ENCODE peak calls at places on chromosomes 2 and 18, in eight cellular contexts. One of them, this sample, is unnamed.
A peak's percentile ranks its signal among the peaks of the same experiment; 100 is the strongest.

GRCh38 chr2:216551234-216551633 is 52.6 kb downstream of the RPL37A start:
- DNase-seq in activated effector memory CD4-positive, alpha-beta T cell treated with Interleukin-2 at 50 U/mL for 16 hours: no peak
- DNase-seq in RWPE1: peak; percentile 65
- DNase-seq in NCI-H69: peak; percentile 11
- DNase-seq in GM04503: no peak
- DNase-seq in NCI-H774: no peak
- DNase-seq in CD4-positive, alpha-beta T cell: no peak
- DNase-seq in T1000: no peak
- DNase-seq in this sample: no peak

GRCh38 chr2:133841905-133842304 is 273.6 kb upstream of the NCKAP5 start:
- DNase-seq in T1000: peak; percentile 49
- DNase-seq in activated effector memory CD4-positive, alpha-beta T cell treated with Interleukin-2 at 50 U/mL for 16 hours: no peak
- DNase-seq in NCI-H774: no peak
- DNase-seq in CD4-positive, alpha-beta T cell: no peak
- DNase-seq in RWPE1: peak; percentile 83
- DNase-seq in GM04503: peak; percentile 93
- DNase-seq in NCI-H69: no peak
- DNase-seq in this sample: no peak

GRCh38 chr2:217271813-217272212 is 411.9 kb upstream of the TNP1 start:
- DNase-seq in RWPE1: no peak
- DNase-seq in NCI-H774: no peak
- DNase-seq in activated effector memory CD4-positive, alpha-beta T cell treated with Interleukin-2 at 50 U/mL for 16 hours: no peak
- DNase-seq in GM04503: no peak
- DNase-seq in NCI-H69: no peak
- DNase-seq in CD4-positive, alpha-beta T cell: no peak
- DNase-seq in T1000: no peak
- DNase-seq in this sample: no peak

GRCh38 chr18:48954837-48955527 is 4.2 kb upstream of the SMAD7 start:
- DNase-seq in CD4-positive, alpha-beta T cell: no peak
- DNase-seq in GM04503: no peak
- DNase-seq in T1000: no peak
- DNase-seq in RWPE1: no peak
- DNase-seq in NCI-H774: no peak
- DNase-seq in NCI-H69: no peak
- DNase-seq in activated effector memory CD4-positive, alpha-beta T cell treated with Interleukin-2 at 50 U/mL for 16 hours: no peak
- DNase-seq in this sample: no peak

GRCh38 chr2:106885326-106885725 is 641 bp downstream of the ST6GAL2 start:
- DNase-seq in NCI-H774: no peak
- DNase-seq in RWPE1: no peak
- DNase-seq in CD4-positive, alpha-beta T cell: no peak
- DNase-seq in activated effector memory CD4-positive, alpha-beta T cell treated with Interleukin-2 at 50 U/mL for 16 hours: no peak
- DNase-seq in NCI-H69: peak; percentile 36
- DNase-seq in T1000: no peak
- DNase-seq in GM04503: no peak
- DNase-seq in this sample: no peak

GRCh38 chr2:85951351-85952067 is 62.7 kb upstream of the ST3GAL5 start:
- DNase-seq in GM04503: no peak
- DNase-seq in NCI-H69: no peak
- DNase-seq in T1000: no peak
- DNase-seq in activated effector memory CD4-positive, alpha-beta T cell treated with Interleukin-2 at 50 U/mL for 16 hours: no peak
- DNase-seq in CD4-positive, alpha-beta T cell: no peak
- DNase-seq in NCI-H774: no peak
- DNase-seq in RWPE1: no peak
- DNase-seq in this sample: no peak

GRCh38 chr18:43800584-43800983 is 523.3 kb upstream of the SYT4 start:
- DNase-seq in NCI-H69: no peak
- DNase-seq in T1000: no peak
- DNase-seq in RWPE1: no peak
- DNase-seq in GM04503: no peak
- DNase-seq in NCI-H774: no peak
- DNase-seq in activated effector memory CD4-positive, alpha-beta T cell treated with Interleukin-2 at 50 U/mL for 16 hours: no peak
- DNase-seq in CD4-positive, alpha-beta T cell: no peak
- DNase-seq in this sample: no peak

GRCh38 chr2:144126302-144126701 is 393.6 kb downstream of the ZEB2 start:
- DNase-seq in GM04503: no peak
- DNase-seq in T1000: no peak
- DNase-seq in activated effector memory CD4-positive, alpha-beta T cell treated with Interleukin-2 at 50 U/mL for 16 hours: no peak
- DNase-seq in NCI-H69: no peak
- DNase-seq in NCI-H774: no peak
- DNase-seq in RWPE1: no peak
- DNase-seq in CD4-positive, alpha-beta T cell: no peak
- DNase-seq in this sample: no peak

GRCh38 chr2:10865841-10866240 is 45.9 kb upstream of the KCNF1 start:
- DNase-seq in CD4-positive, alpha-beta T cell: no peak
- DNase-seq in GM04503: no peak
- DNase-seq in RWPE1: no peak
- DNase-seq in activated effector memory CD4-positive, alpha-beta T cell treated with Interleukin-2 at 50 U/mL for 16 hours: no peak
- DNase-seq in NCI-H69: no peak
- DNase-seq in NCI-H774: no peak
- DNase-seq in T1000: no peak
- DNase-seq in this sample: no peak

GRCh38 chr2:161876416-161876815 is 197.6 kb downstream of the DPP4 start:
- DNase-seq in T1000: no peak
- DNase-seq in NCI-H69: no peak
- DNase-seq in NCI-H774: no peak
- DNase-seq in GM04503: no peak
- DNase-seq in RWPE1: no peak
- DNase-seq in CD4-positive, alpha-beta T cell: no peak
- DNase-seq in activated effector memory CD4-positive, alpha-beta T cell treated with Interleukin-2 at 50 U/mL for 16 hours: no peak
- DNase-seq in this sample: no peak

GRCh38 chr2:160576054-160576499 is 82.5 kb upstream of the RBMS1 start:
- DNase-seq in GM04503: no peak
- DNase-seq in NCI-H774: no peak
- DNase-seq in NCI-H69: no peak
- DNase-seq in CD4-positive, alpha-beta T cell: no peak
- DNase-seq in RWPE1: no peak
- DNase-seq in T1000: no peak
- DNase-seq in activated effector memory CD4-positive, alpha-beta T cell treated with Interleukin-2 at 50 U/mL for 16 hours: no peak
- DNase-seq in this sample: no peak

GRCh38 chr2:178912416-178913056 is 105.3 kb upstream of the TTN start:
- DNase-seq in T1000: no peak
- DNase-seq in RWPE1: no peak
- DNase-seq in activated effector memory CD4-positive, alpha-beta T cell treated with Interleukin-2 at 50 U/mL for 16 hours: no peak
- DNase-seq in NCI-H69: no peak
- DNase-seq in CD4-positive, alpha-beta T cell: no peak
- DNase-seq in GM04503: no peak
- DNase-seq in NCI-H774: no peak
- DNase-seq in this sample: no peak

GRCh38 chr2:7281348-7281747 is 364.1 kb downstream of the RNF144A start:
- DNase-seq in CD4-positive, alpha-beta T cell: no peak
- DNase-seq in RWPE1: no peak
- DNase-seq in activated effector memory CD4-positive, alpha-beta T cell treated with Interleukin-2 at 50 U/mL for 16 hours: no peak
- DNase-seq in GM04503: no peak
- DNase-seq in NCI-H69: no peak
- DNase-seq in NCI-H774: no peak
- DNase-seq in T1000: no peak
- DNase-seq in this sample: no peak

GRCh38 chr18:11368020-11368419 is 218.7 kb upstream of the PIEZO2 start:
- DNase-seq in NCI-H774: no peak
- DNase-seq in NCI-H69: no peak
- DNase-seq in CD4-positive, alpha-beta T cell: no peak
- DNase-seq in GM04503: no peak
- DNase-seq in T1000: no peak
- DNase-seq in RWPE1: no peak
- DNase-seq in activated effector memory CD4-positive, alpha-beta T cell treated with Interleukin-2 at 50 U/mL for 16 hours: no peak
- DNase-seq in this sample: no peak

GRCh38 chr18:6876646-6877045 is 147.1 kb downstream of the ARHGAP28 start:
- DNase-seq in activated effector memory CD4-positive, alpha-beta T cell treated with Interleukin-2 at 50 U/mL for 16 hours: no peak
- DNase-seq in T1000: no peak
- DNase-seq in CD4-positive, alpha-beta T cell: no peak
- DNase-seq in GM04503: no peak
- DNase-seq in NCI-H69: no peak
- DNase-seq in RWPE1: no peak
- DNase-seq in NCI-H774: no peak
- DNase-seq in this sample: no peak

GRCh38 chr2:222423632-222424280 is 587 bp upstream of the SGPP2 start:
- DNase-seq in T1000: no peak
- DNase-seq in GM04503: no peak
- DNase-seq in RWPE1: no peak
- DNase-seq in NCI-H69: peak; percentile 33
- DNase-seq in activated effector memory CD4-positive, alpha-beta T cell treated with Interleukin-2 at 50 U/mL for 16 hours: no peak
- DNase-seq in CD4-positive, alpha-beta T cell: no peak
- DNase-seq in NCI-H774: peak; percentile 50
- DNase-seq in this sample: no peak

GRCh38 chr2:94993176-94994062 is 32.1 kb upstream of the MAL start:
- DNase-seq in T1000: no peak
- DNase-seq in RWPE1: no peak
- DNase-seq in NCI-H69: no peak
- DNase-seq in CD4-positive, alpha-beta T cell: no peak
- DNase-seq in GM04503: no peak
- DNase-seq in activated effector memory CD4-positive, alpha-beta T cell treated with Interleukin-2 at 50 U/mL for 16 hours: no peak
- DNase-seq in NCI-H774: no peak
- DNase-seq in this sample: no peak

GRCh38 chr18:67875936-67876335 is 359.4 kb upstream of the DSEL start:
- DNase-seq in activated effector memory CD4-positive, alpha-beta T cell treated with Interleukin-2 at 50 U/mL for 16 hours: no peak
- DNase-seq in CD4-positive, alpha-beta T cell: no peak
- DNase-seq in NCI-H774: no peak
- DNase-seq in GM04503: no peak
- DNase-seq in RWPE1: no peak
- DNase-seq in NCI-H69: peak; percentile 29
- DNase-seq in T1000: no peak
- DNase-seq in this sample: no peak

GRCh38 chr18:48741866-48742265 is 203.0 kb downstream of the CTIF start:
- DNase-seq in T1000: no peak
- DNase-seq in NCI-H69: no peak
- DNase-seq in CD4-positive, alpha-beta T cell: no peak
- DNase-seq in RWPE1: no peak
- DNase-seq in activated effector memory CD4-positive, alpha-beta T cell treated with Interleukin-2 at 50 U/mL for 16 hours: no peak
- DNase-seq in NCI-H774: no peak
- DNase-seq in GM04503: no peak
- DNase-seq in this sample: no peak

GRCh38 chr2:226608393-226608955 is 191.1 kb downstream of the IRS1 start:
- DNase-seq in CD4-positive, alpha-beta T cell: no peak
- DNase-seq in NCI-H69: no peak
- DNase-seq in activated effector memory CD4-positive, alpha-beta T cell treated with Interleukin-2 at 50 U/mL for 16 hours: no peak
- DNase-seq in RWPE1: no peak
- DNase-seq in GM04503: no peak
- DNase-seq in T1000: no peak
- DNase-seq in NCI-H774: no peak
- DNase-seq in this sample: no peak

GRCh38 chr2:172249336-172249735 is 146.6 kb upstream of the DLX2 start:
- DNase-seq in activated effector memory CD4-positive, alpha-beta T cell treated with Interleukin-2 at 50 U/mL for 16 hours: no peak
- DNase-seq in RWPE1: peak; percentile 62
- DNase-seq in NCI-H69: no peak
- DNase-seq in T1000: no peak
- DNase-seq in CD4-positive, alpha-beta T cell: no peak
- DNase-seq in GM04503: no peak
- DNase-seq in NCI-H774: no peak
- DNase-seq in this sample: no peak

GRCh38 chr2:25164526-25164925 is 3.9 kb downstream of the POMC start:
- DNase-seq in activated effector memory CD4-positive, alpha-beta T cell treated with Interleukin-2 at 50 U/mL for 16 hours: no peak
- DNase-seq in T1000: no peak
- DNase-seq in RWPE1: no peak
- DNase-seq in NCI-H774: no peak
- DNase-seq in NCI-H69: no peak
- DNase-seq in CD4-positive, alpha-beta T cell: no peak
- DNase-seq in GM04503: no peak
- DNase-seq in this sample: no peak

GRCh38 chr2:214066847-214067246 is 344.0 kb upstream of the VWC2L start:
- DNase-seq in CD4-positive, alpha-beta T cell: no peak
- DNase-seq in T1000: no peak
- DNase-seq in RWPE1: no peak
- DNase-seq in NCI-H69: peak; percentile 79
- DNase-seq in NCI-H774: no peak
- DNase-seq in GM04503: no peak
- DNase-seq in activated effector memory CD4-positive, alpha-beta T cell treated with Interleukin-2 at 50 U/mL for 16 hours: no peak
- DNase-seq in this sample: no peak

This sample was measured in effector CD8-positive, alpha-beta T cell.